ENCODE peak calls at places on chromosomes 16 and 17, in four cellular contexts. T is NCI-H345, Z is HS-5, M is GM23248. I is an unnamed sample.

GRCh38 chr16:50266337-50267091 is at the start of gene ADCY7:
- DNase-seq in T (no peak), Z (no peak), M (peak; percentile 93), I (peak; percentile 77)

GRCh38 chr17:372157-373152 is 19.8 kb upstream of the RPH3AL start:
- DNase-seq in T (no peak), Z (no peak), M (no peak), I (no peak)

GRCh38 chr16:22428654-22429053 is 54.2 kb upstream of the CDR2 start:
- DNase-seq in T (no peak), Z (no peak), M (no peak), I (no peak)

GRCh38 chr17:67549787-67550186 is 167.9 kb upstream of the NOL11 start:
- DNase-seq in T (no peak), Z (no peak), M (no peak), I (no peak)

GRCh38 chr17:26792486-26792885 is 501.4 kb upstream of the WSB1 start:
- DNase-seq in T (no peak), Z (peak; percentile 10), M (peak; percentile 1), I (no peak)

GRCh38 chr16:20676268-20676828 is 21.1 kb downstream of the ACSM1 start:
- DNase-seq in T (peak; percentile 79), Z (no peak), M (no peak), I (no peak)

GRCh38 chr17:61863801-61864126 is 436 bp upstream of the BRIP1 start:
- DNase-seq in T (no peak), Z (no peak), M (no peak), I (no peak)

GRCh38 chr17:7122386-7122785 is 7.8 kb upstream of the ASGR2 start:
- DNase-seq in T (no peak), Z (no peak), M (no peak), I (no peak)

GRCh38 chr17:65514082-65514481 is 47.4 kb downstream of the AXIN2 start:
- DNase-seq in T (no peak), Z (peak; percentile 25), M (peak; percentile 98), I (no peak)

GRCh38 chr16:3767333-3767977 is 50.1 kb upstream of the TRAP1 start:
- DNase-seq in T (no peak), Z (no peak), M (no peak), I (no peak)

GRCh38 chr16:87003414-87003755 is 313.8 kb downstream of the C16orf95 start:
- DNase-seq in T (no peak), Z (no peak), M (peak; percentile 34), I (no peak)

GRCh38 chr16:76955629-76956028 is 235.4 kb upstream of the MON1B start:
- DNase-seq in T (no peak), Z (no peak), M (no peak), I (no peak)

GRCh38 chr16:23987443-23987842 is 151.7 kb downstream of the PRKCB start:
- DNase-seq in T (no peak), Z (no peak), M (no peak), I (no peak)

GRCh38 chr17:80151333-80151732 is 4.4 kb upstream of the EIF4A3 start:
- DNase-seq in T (no peak), Z (no peak), M (peak; percentile 71), I (no peak)

GRCh38 chr16:22623351-22623781 is 112.7 kb downstream of the NPIPB5 start:
- DNase-seq in T (no peak), Z (peak; percentile 38), M (peak; percentile 36), I (no peak)

GRCh38 chr17:78356163-78356713 is 3.6 kb downstream of the SOCS3 start:
- DNase-seq in T (no peak), Z (no peak), M (peak; percentile 93), I (peak; percentile 92)

GRCh38 chr16:70250748-70251650 is 741 bp downstream of the EXOSC6 start:
- DNase-seq in T (no peak), Z (no peak), M (peak; percentile 79), I (peak; percentile 28)

GRCh38 chr17:2996208-2996855 is 67.1 kb downstream of the OR1D5 start:
- DNase-seq in T (no peak), Z (no peak), M (peak; percentile 27), I (no peak)

GRCh38 chr17:17760872-17761550 is 75.8 kb downstream of the SREBF1 start:
- DNase-seq in T (no peak), Z (no peak), M (no peak), I (no peak)

GRCh38 chr16:82888616-82889015 is 261.8 kb downstream of the CDH13 start:
- DNase-seq in T (no peak), Z (no peak), M (no peak), I (no peak)

GRCh38 chr17:77036841-77037381 is 103.9 kb upstream of the SEC14L1 start:
- DNase-seq in T (no peak), Z (no peak), M (no peak), I (no peak)

GRCh38 chr17:79612468-79613194 is 1.8 kb upstream of the RBFOX3 start:
- DNase-seq in T (peak; percentile 70), Z (no peak), M (peak; percentile 58), I (peak; percentile 24)

GRCh38 chr16:83971165-83972130 is 3.4 kb downstream of the NECAB2 start:
- DNase-seq in T (no peak), Z (no peak), M (peak; percentile 16), I (no peak)

GRCh38 chr16:29720703-29721102 is 25.1 kb downstream of the C16orf54 start:
- DNase-seq in T (no peak), Z (no peak), M (no peak), I (no peak)